ENCODE peak calls at places on chromosome 21, in eight cellular contexts. One of them, this sample, is unnamed.

GRCh38 chr21:25912402-25912746 is 177.6 kb downstream of the GABPA start:
- DNase-seq in foreskin fibroblast: no peak
- DNase-seq in BJ: no peak
- DNase-seq in AG10803: no peak
- DNase-seq in HFF-Myc: no peak
- DNase-seq in kidney: no peak
- DNase-seq in MM.1S: no peak
- DNase-seq in A549: no peak
- DNase-seq in this sample: no peak

GRCh38 chr21:29812947-29813346 is 126.8 kb downstream of the GRIK1 start:
- DNase-seq in AG10803: no peak
- DNase-seq in kidney: no peak
- DNase-seq in HFF-Myc: no peak
- DNase-seq in foreskin fibroblast: no peak
- DNase-seq in BJ: no peak
- DNase-seq in A549: no peak
- DNase-seq in MM.1S: no peak
- DNase-seq in this sample: no peak

GRCh38 chr21:35198004-35198403 is 148.9 kb upstream of the RUNX1 start:
- DNase-seq in HFF-Myc: peak
- DNase-seq in A549: peak
- DNase-seq in MM.1S: no peak
- DNase-seq in BJ: peak
- DNase-seq in AG10803: peak
- DNase-seq in kidney: no peak
- DNase-seq in foreskin fibroblast: peak
- DNase-seq in this sample: peak

GRCh38 chr21:45957986-45958610 is 23.5 kb upstream of the COL6A1 start:
- DNase-seq in foreskin fibroblast: peak
- DNase-seq in MM.1S: no peak
- DNase-seq in HFF-Myc: no peak
- DNase-seq in kidney: peak
- DNase-seq in AG10803: peak
- DNase-seq in A549: no peak
- DNase-seq in BJ: no peak
- DNase-seq in this sample: peak

GRCh38 chr21:28479660-28480059 is 513.0 kb downstream of the LTN1 start:
- DNase-seq in kidney: no peak
- DNase-seq in foreskin fibroblast: no peak
- DNase-seq in A549: no peak
- DNase-seq in BJ: no peak
- DNase-seq in AG10803: no peak
- DNase-seq in HFF-Myc: no peak
- DNase-seq in MM.1S: no peak
- DNase-seq in this sample: no peak

GRCh38 chr21:21968810-21969588 is 970.8 kb downstream of the NCAM2 start:
- DNase-seq in A549: no peak
- DNase-seq in MM.1S: no peak
- DNase-seq in foreskin fibroblast: no peak
- DNase-seq in AG10803: no peak
- DNase-seq in BJ: no peak
- DNase-seq in HFF-Myc: no peak
- DNase-seq in kidney: no peak
- DNase-seq in this sample: no peak

GRCh38 chr21:37341254-37341960 is 25.2 kb upstream of the DYRK1A start:
- DNase-seq in A549: no peak
- DNase-seq in MM.1S: no peak
- DNase-seq in kidney: no peak
- DNase-seq in HFF-Myc: no peak
- DNase-seq in BJ: peak
- DNase-seq in foreskin fibroblast: peak
- DNase-seq in AG10803: peak
- DNase-seq in this sample: no peak

GRCh38 chr21:33373451-33373850 is 29.8 kb upstream of the IFNGR2 start:
- DNase-seq in BJ: no peak
- DNase-seq in kidney: no peak
- DNase-seq in HFF-Myc: no peak
- DNase-seq in A549: no peak
- DNase-seq in MM.1S: no peak
- DNase-seq in AG10803: peak
- DNase-seq in foreskin fibroblast: no peak
- DNase-seq in this sample: no peak

GRCh38 chr21:34544032-34544496 is 32.1 kb upstream of the KCNE1 start:
- DNase-seq in kidney: no peak
- DNase-seq in BJ: no peak
- DNase-seq in foreskin fibroblast: peak
- DNase-seq in AG10803: peak
- DNase-seq in A549: peak
- DNase-seq in MM.1S: peak
- DNase-seq in HFF-Myc: peak
- DNase-seq in this sample: peak

GRCh38 chr21:45874716-45875415 is 106.7 kb upstream of the COL6A1 start:
- DNase-seq in AG10803: peak
- DNase-seq in kidney: peak
- DNase-seq in foreskin fibroblast: peak
- DNase-seq in A549: no peak
- DNase-seq in MM.1S: no peak
- DNase-seq in BJ: peak
- DNase-seq in HFF-Myc: peak
- DNase-seq in this sample: peak

GRCh38 chr21:17472167-17472566 is 40.7 kb upstream of the CXADR start:
- DNase-seq in HFF-Myc: no peak
- DNase-seq in A549: no peak
- DNase-seq in MM.1S: no peak
- DNase-seq in kidney: no peak
- DNase-seq in BJ: no peak
- DNase-seq in AG10803: no peak
- DNase-seq in foreskin fibroblast: no peak
- DNase-seq in this sample: no peak

DNA sequence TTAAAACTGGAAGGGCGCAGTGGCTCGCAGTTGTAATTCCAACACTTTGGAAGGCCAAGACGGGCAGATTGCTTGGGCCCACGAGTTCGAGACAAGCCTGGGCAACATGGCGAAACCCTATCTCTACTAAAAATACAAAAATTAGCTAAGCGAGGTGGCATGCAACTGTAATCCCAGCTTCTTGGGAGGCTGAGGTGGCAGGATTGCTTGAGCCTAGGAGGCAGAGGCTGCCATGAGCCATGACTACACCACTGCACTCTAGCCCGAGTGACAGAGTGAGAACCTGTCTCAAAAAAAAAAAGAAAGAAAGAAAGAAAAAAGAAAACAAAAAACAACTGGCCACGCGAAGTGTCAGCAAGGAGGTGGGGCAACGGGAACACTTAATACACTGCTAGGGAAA is 6.3 kb downstream of the UBE2G2 start:
- DNase-seq in foreskin fibroblast: no peak
- DNase-seq in BJ: no peak
- DNase-seq in MM.1S: no peak
- DNase-seq in HFF-Myc: no peak
- DNase-seq in kidney: no peak
- DNase-seq in A549: no peak
- DNase-seq in AG10803: no peak
- DNase-seq in this sample: no peak
- H3K4me3 ChIP-seq in foreskin fibroblast: no peak
- H3K4me3 ChIP-seq in BJ: no peak
- H3K4me3 ChIP-seq in MM.1S: no peak
- H3K4me3 ChIP-seq in HFF-Myc: no peak
- H3K4me3 ChIP-seq in kidney: no peak
- H3K4me3 ChIP-seq in A549: no peak
- H3K4me3 ChIP-seq in AG10803: no peak
- H3K4me3 ChIP-seq in this sample: no peak

GRCh38 chr21:36236052-36236730 is 79.6 kb downstream of the DOP1B start:
- DNase-seq in BJ: no peak
- DNase-seq in A549: no peak
- DNase-seq in kidney: no peak
- DNase-seq in foreskin fibroblast: no peak
- DNase-seq in MM.1S: no peak
- DNase-seq in HFF-Myc: no peak
- DNase-seq in AG10803: no peak
- DNase-seq in this sample: no peak

GRCh38 chr21:36235058-36235582 is 78.5 kb downstream of the DOP1B start:
- DNase-seq in foreskin fibroblast: no peak
- DNase-seq in A549: no peak
- DNase-seq in MM.1S: no peak
- DNase-seq in HFF-Myc: no peak
- DNase-seq in kidney: no peak
- DNase-seq in AG10803: no peak
- DNase-seq in BJ: no peak
- DNase-seq in this sample: peak

GRCh38 chr21:36237441-36237840 is 80.8 kb downstream of the DOP1B start:
- DNase-seq in BJ: no peak
- DNase-seq in AG10803: no peak
- DNase-seq in HFF-Myc: no peak
- DNase-seq in A549: no peak
- DNase-seq in MM.1S: no peak
- DNase-seq in foreskin fibroblast: no peak
- DNase-seq in kidney: no peak
- DNase-seq in this sample: no peak

GRCh38 chr21:36229181-36229580 is 72.6 kb downstream of the DOP1B start:
- DNase-seq in AG10803: no peak
- DNase-seq in foreskin fibroblast: no peak
- DNase-seq in MM.1S: no peak
- DNase-seq in HFF-Myc: no peak
- DNase-seq in BJ: no peak
- DNase-seq in kidney: no peak
- DNase-seq in A549: no peak
- DNase-seq in this sample: no peak

GRCh38 chr21:36232641-36233040 is 76.0 kb downstream of the DOP1B start:
- DNase-seq in kidney: no peak
- DNase-seq in A549: no peak
- DNase-seq in AG10803: no peak
- DNase-seq in foreskin fibroblast: no peak
- DNase-seq in HFF-Myc: no peak
- DNase-seq in BJ: no peak
- DNase-seq in MM.1S: no peak
- DNase-seq in this sample: no peak
- TF ChIP-seq CTCF in kidney: no peak
- TF ChIP-seq CTCF in A549: no peak
- TF ChIP-seq CTCF in AG10803: no peak
- TF ChIP-seq CTCF in foreskin fibroblast: no peak
- TF ChIP-seq CTCF in HFF-Myc: no peak
- TF ChIP-seq CTCF in BJ: no peak
- TF ChIP-seq CTCF in MM.1S: no peak
- TF ChIP-seq CTCF in this sample: no peak

DNA sequence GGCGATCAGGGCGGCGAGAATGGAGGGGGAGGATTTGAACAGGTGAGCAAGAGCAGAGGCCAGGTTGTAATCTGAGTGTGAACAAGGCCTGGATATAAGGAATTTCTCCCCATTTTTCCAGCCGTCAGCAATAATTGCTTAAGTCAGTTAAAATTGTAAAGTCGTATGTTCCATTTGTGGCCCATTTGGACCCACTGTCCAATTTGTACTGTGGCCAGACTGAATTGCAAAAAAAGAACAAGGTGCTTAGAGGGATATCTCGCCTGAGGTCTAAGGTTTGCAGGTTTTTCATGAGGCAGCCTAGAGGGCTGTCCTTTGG is 1.0 kb downstream of the ERVH48-1 start:
- DNase-seq in foreskin fibroblast: no peak
- DNase-seq in MM.1S: no peak
- DNase-seq in BJ: no peak
- DNase-seq in HFF-Myc: no peak
- DNase-seq in A549: no peak
- DNase-seq in AG10803: no peak
- DNase-seq in kidney: no peak
- DNase-seq in this sample: no peak
- H3K4me3 ChIP-seq in foreskin fibroblast: no peak
- H3K4me3 ChIP-seq in MM.1S: no peak
- H3K4me3 ChIP-seq in BJ: no peak
- H3K4me3 ChIP-seq in HFF-Myc: no peak
- H3K4me3 ChIP-seq in A549: no peak
- H3K4me3 ChIP-seq in AG10803: no peak
- H3K4me3 ChIP-seq in kidney: no peak
- H3K4me3 ChIP-seq in this sample: no peak

GRCh38 chr21:27466175-27466574 is 499.3 kb upstream of the ADAMTS5 start:
- DNase-seq in foreskin fibroblast: no peak
- DNase-seq in A549: no peak
- DNase-seq in AG10803: no peak
- DNase-seq in HFF-Myc: no peak
- DNase-seq in BJ: no peak
- DNase-seq in kidney: no peak
- DNase-seq in MM.1S: no peak
- DNase-seq in this sample: no peak
- TF ChIP-seq CTCF in foreskin fibroblast: no peak
- TF ChIP-seq CTCF in A549: no peak
- TF ChIP-seq CTCF in AG10803: no peak
- TF ChIP-seq CTCF in HFF-Myc: no peak
- TF ChIP-seq CTCF in BJ: no peak
- TF ChIP-seq CTCF in kidney: no peak
- TF ChIP-seq CTCF in MM.1S: no peak
- TF ChIP-seq CTCF in this sample: peak

GRCh38 chr21:38493549-38494253 is 4.6 kb downstream of the ERG start:
- DNase-seq in foreskin fibroblast: no peak
- DNase-seq in HFF-Myc: no peak
- DNase-seq in BJ: no peak
- DNase-seq in MM.1S: no peak
- DNase-seq in A549: no peak
- DNase-seq in AG10803: no peak
- DNase-seq in kidney: no peak
- DNase-seq in this sample: no peak
- H3K4me3 ChIP-seq in foreskin fibroblast: no peak
- H3K4me3 ChIP-seq in HFF-Myc: no peak
- H3K4me3 ChIP-seq in BJ: no peak
- H3K4me3 ChIP-seq in MM.1S: no peak
- H3K4me3 ChIP-seq in A549: no peak
- H3K4me3 ChIP-seq in AG10803: no peak
- H3K4me3 ChIP-seq in kidney: no peak
- H3K4me3 ChIP-seq in this sample: no peak

DNA sequence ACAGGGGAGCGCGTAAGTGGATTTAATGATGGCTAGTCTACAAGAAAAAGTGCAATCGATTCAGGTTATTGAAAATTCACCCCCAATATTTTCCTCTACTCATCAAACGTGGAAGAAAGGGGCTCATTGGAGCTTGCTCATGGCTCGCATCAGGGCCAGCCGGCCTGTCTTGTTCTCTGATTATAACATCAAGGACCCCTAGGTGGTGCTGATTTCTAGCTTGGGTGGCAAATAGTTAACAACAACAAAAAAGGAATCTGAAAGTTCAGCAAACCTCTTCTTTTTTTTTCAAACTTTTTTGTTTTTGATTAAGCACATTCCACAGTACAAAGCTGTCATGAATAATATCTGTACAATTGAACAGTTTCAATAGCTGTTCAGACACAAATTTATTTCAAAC is 35.8 kb upstream of the SOD1 start:
- DNase-seq in BJ: no peak
- DNase-seq in MM.1S: no peak
- DNase-seq in kidney: no peak
- DNase-seq in AG10803: no peak
- DNase-seq in A549: no peak
- DNase-seq in HFF-Myc: no peak
- DNase-seq in foreskin fibroblast: no peak
- DNase-seq in this sample: peak
- TF ChIP-seq CTCF in BJ: no peak
- TF ChIP-seq CTCF in MM.1S: peak
- TF ChIP-seq CTCF in kidney: no peak
- TF ChIP-seq CTCF in AG10803: no peak
- TF ChIP-seq CTCF in A549: no peak
- TF ChIP-seq CTCF in HFF-Myc: no peak
- TF ChIP-seq CTCF in foreskin fibroblast: no peak
- TF ChIP-seq CTCF in this sample: no peak